ENCODE peak calls at places on chromosomes 5 and 9, in four cellular contexts. H, N, P and C are unnamed samples.

GRCh38 chr9:131279927-131280530 is 3.7 kb upstream of the FAM78A start:
- DNase-seq in H (no peak), N (no peak), P (no peak), C (no peak)

GRCh38 chr5:2519153-2519552 is 232.3 kb downstream of the IRX2 start:
- DNase-seq in H (no peak), N (no peak), P (no peak), C (no peak)

GRCh38 chr5:56494300-56494704 is 261.2 kb upstream of the ANKRD55 start:
- DNase-seq in H (no peak), N (no peak), P (no peak), C (no peak)

GRCh38 chr9:16275795-16276624 is 594.5 kb downstream of the BNC2 start:
- DNase-seq in H (no peak), N (no peak), P (no peak), C (no peak)

GRCh38 chr5:135323227-135323626 is 75.8 kb downstream of the MACROH2A1 start:
- DNase-seq in H (no peak), N (no peak), P (no peak), C (no peak)

GRCh38 chr9:98995059-98995665 is 51.5 kb downstream of the COL15A1 start:
- DNase-seq in H (no peak), N (peak), P (no peak), C (no peak)

GRCh38 chr5:140588311-140589070 is 23.9 kb downstream of the SLC35A4 start:
- DNase-seq in H (peak), N (no peak), P (no peak), C (no peak)

GRCh38 chr5:59826996-59827395 is 66.5 kb downstream of the PDE4D start:
- DNase-seq in H (no peak), N (no peak), P (no peak), C (no peak)

GRCh38 chr5:105506692-105507277 is 1944.2 kb upstream of the NUDT12 start:
- DNase-seq in H (peak), N (no peak), P (peak), C (peak)

GRCh38 chr5:150661821-150662596 is 958 bp downstream of the MYOZ3 start:
- DNase-seq in H (no peak), N (no peak), P (no peak), C (no peak)

GRCh38 chr9:133127340-133127981 is 6.4 kb upstream of the RALGDS start:
- DNase-seq in H (no peak), N (no peak), P (no peak), C (no peak)

GRCh38 chr5:120240716-120241115 is 223.4 kb upstream of the PRR16 start:
- DNase-seq in H (peak), N (no peak), P (no peak), C (no peak)

GRCh38 chr5:17132444-17133083 is 84.9 kb upstream of the BASP1 start:
- DNase-seq in H (peak), N (no peak), P (no peak), C (no peak)

GRCh38 chr9:3028535-3028934 is 184.6 kb upstream of the PUM3 start:
- DNase-seq in H (no peak), N (no peak), P (no peak), C (no peak)

GRCh38 chr5:100131161-100131560 is 404.0 kb upstream of the FAM174A start:
- DNase-seq in H (no peak), N (no peak), P (no peak), C (no peak)

GRCh38 chr9:20929276-20929675 is 102.2 kb downstream of the HACD4 start:
- DNase-seq in H (no peak), N (no peak), P (no peak), C (no peak)

GRCh38 chr5:173205921-173206320 is 29.1 kb downstream of the NKX2-5 start:
- DNase-seq in H (peak), N (no peak), P (peak), C (peak)

GRCh38 chr5:34743878-34744277 is 87.8 kb downstream of the RAI14 start:
- DNase-seq in H (peak), N (no peak), P (no peak), C (peak)

GRCh38 chr9:75147638-75148037 is 59.3 kb downstream of the OSTF1 start:
- DNase-seq in H (peak), N (no peak), P (no peak), C (no peak)

GRCh38 chr5:54021413-54022155 is 288.8 kb downstream of the ARL15 start:
- DNase-seq in H (peak), N (no peak), P (no peak), C (no peak)

GRCh38 chr9:3441197-3441816 is 84.5 kb downstream of the RFX3 start:
- DNase-seq in H (peak), N (peak), P (peak), C (peak)

GRCh38 chr5:93717162-93717561 is 24.2 kb downstream of the POU5F2 start:
- DNase-seq in H (peak), N (no peak), P (no peak), C (peak)

GRCh38 chr9:107410045-107410819 is 79.3 kb downstream of the KLF4 start:
- DNase-seq in H (no peak), N (no peak), P (peak), C (no peak)

GRCh38 chr5:6419340-6419852 is 29.3 kb upstream of the UBE2QL1 start:
- DNase-seq in H (no peak), N (no peak), P (no peak), C (peak)

GRCh38 chr5:23208959-23209431 is 298.4 kb upstream of the PRDM9 start:
- DNase-seq in H (peak), N (no peak), P (peak), C (peak)

GRCh38 chr5:148972958-148973357 is 89.9 kb downstream of the SH3TC2 start:
- DNase-seq in H (peak), N (peak), P (peak), C (peak)

GRCh38 chr9:110095238-110095637 is 112.7 kb downstream of the C9orf152 start:
- DNase-seq in H (no peak), N (no peak), P (no peak), C (no peak)

GRCh38 chr5:179439181-179439990 is 94.1 kb upstream of the ADAMTS2 start:
- DNase-seq in H (no peak), N (no peak), P (no peak), C (no peak)

GRCh38 chr5:168877132-168877895 is 298.1 kb upstream of the PANK3 start:
- DNase-seq in H (no peak), N (no peak), P (no peak), C (no peak)